ENCODE peak calls at places on chromosome 13, in four cellular contexts. E, K, Y and Z are unnamed samples.

GRCh38 chr13:98959299-98959698 is 18.6 kb downstream of the DOCK9 start:
- DNase-seq in E (no peak), K (no peak), Y (no peak), Z (no peak)

GRCh38 chr13:95793018-95793555 is 116.1 kb downstream of the DNAJC3 start:
- DNase-seq in E (no peak), Y (no peak), K (no peak), Z (no peak)

GRCh38 chr13:103625194-103625593 is 559.0 kb upstream of the SLC10A2 start:
- DNase-seq in Y (no peak), K (no peak), E (no peak), Z (no peak)

GRCh38 chr13:95185851-95186250 is 115.4 kb downstream of the ABCC4 start:
- DNase-seq in E (no peak), K (no peak), Y (no peak), Z (no peak)

GRCh38 chr13:50485979-50486935 is 357.2 kb downstream of the DLEU7 start:
- DNase-seq in Y (no peak), K (no peak), E (no peak), Z (no peak)

GRCh38 chr13:106212436-106213010 is 322.9 kb downstream of the EFNB2 start:
- DNase-seq in E (no peak), K (no peak), Y (no peak), Z (no peak)

GRCh38 chr13:74883834-74884233 is 598.1 kb downstream of the TBC1D4 start:
- DNase-seq in K (no peak), E (no peak), Y (no peak), Z (no peak)

GRCh38 chr13:73273737-73274136 is 214.9 kb downstream of the KLF5 start:
- DNase-seq in K (no peak), E (no peak), Y (no peak), Z (no peak)

GRCh38 chr13:105048685-105049084 is 1486.8 kb downstream of the EFNB2 start:
- DNase-seq in E (no peak), Y (no peak), K (no peak), Z (no peak)

GRCh38 chr13:107642841-107643240 is 572.5 kb downstream of the LIG4 start:
- DNase-seq in K (no peak), E (no peak), Y (no peak), Z (no peak)

GRCh38 chr13:43085545-43085944 is 62.2 kb downstream of the DNAJC15 start:
- DNase-seq in Y (peak; percentile 16), K (peak; percentile 3), E (no peak), Z (no peak)

GRCh38 chr13:114130131-114130707 is 2.2 kb downstream of the RASA3 start:
- DNase-seq in Y (no peak), K (no peak), E (no peak), Z (no peak)

GRCh38 chr13:35690546-35690945 is 214.1 kb upstream of the MAB21L1 start:
- DNase-seq in E (no peak), K (no peak), Y (no peak), Z (no peak)

GRCh38 chr13:34542321-34542720 is 399.7 kb upstream of the NBEA start:
- DNase-seq in E (no peak), K (no peak), Y (no peak), Z (no peak)

GRCh38 chr13:99028890-99029289 is 51.0 kb upstream of the DOCK9 start:
- DNase-seq in E (peak; percentile 61), K (peak; percentile 35), Y (no peak), Z (no peak)

GRCh38 chr13:78176880-78177279 is 258.2 kb upstream of the EDNRB start:
- DNase-seq in K (no peak), E (no peak), Y (no peak), Z (no peak)

GRCh38 chr13:87975035-87975434 is 303.9 kb downstream of the SLITRK5 start:
- DNase-seq in Y (no peak), K (no peak), E (no peak), Z (no peak)

GRCh38 chr13:66106246-66106645 is 1123.9 kb downstream of the PCDH9 start:
- DNase-seq in E (no peak), Y (no peak), K (no peak), Z (no peak)

GRCh38 chr13:106569233-106570095 is 1.5 kb upstream of the ARGLU1 start:
- DNase-seq in Y (no peak), K (no peak), E (no peak), Z (no peak)

GRCh38 chr13:64723735-64724134 is 2506.4 kb downstream of the PCDH9 start:
- DNase-seq in K (no peak), Y (peak; percentile 80), E (no peak), Z (peak; percentile 62)

GRCh38 chr13:110213461-110214074 is 93.4 kb downstream of the COL4A1 start:
- DNase-seq in K (no peak), Y (no peak), E (no peak), Z (no peak)

GRCh38 chr13:29918845-29919244 is 68.4 kb upstream of the UBL3 start:
- DNase-seq in E (no peak), K (no peak), Y (no peak), Z (no peak)

GRCh38 chr13:95530178-95530577 is 22.3 kb upstream of the CLDN10 start:
- DNase-seq in Y (no peak), E (no peak), K (no peak), Z (peak; percentile 38)

GRCh38 chr13:91133941-91134772 is 213.3 kb upstream of the MIR17HG start:
- DNase-seq in E (no peak), K (peak; percentile 78), Y (peak; percentile 45), Z (peak; percentile 63)

GRCh38 chr13:62040806-62041205 is 625.2 kb upstream of the PCDH20 start:
- DNase-seq in Y (no peak), K (no peak), E (no peak), Z (no peak)

GRCh38 chr13:80664930-80665329 is 324.0 kb upstream of the SPRY2 start:
- DNase-seq in K (no peak), Y (no peak), E (no peak), Z (no peak)

GRCh38 chr13:99572131-99572530 is 70.9 kb downstream of the TM9SF2 start:
- DNase-seq in E (no peak), Y (no peak), K (no peak), Z (no peak)

GRCh38 chr13:67238861-67239260 is 8.7 kb upstream of the PCDH9 start:
- DNase-seq in K (no peak), Y (no peak), E (no peak), Z (no peak)
- TF ChIP-seq FOSL1 in K (no peak), Y (no peak), E (no peak), Z (no peak)

DNA sequence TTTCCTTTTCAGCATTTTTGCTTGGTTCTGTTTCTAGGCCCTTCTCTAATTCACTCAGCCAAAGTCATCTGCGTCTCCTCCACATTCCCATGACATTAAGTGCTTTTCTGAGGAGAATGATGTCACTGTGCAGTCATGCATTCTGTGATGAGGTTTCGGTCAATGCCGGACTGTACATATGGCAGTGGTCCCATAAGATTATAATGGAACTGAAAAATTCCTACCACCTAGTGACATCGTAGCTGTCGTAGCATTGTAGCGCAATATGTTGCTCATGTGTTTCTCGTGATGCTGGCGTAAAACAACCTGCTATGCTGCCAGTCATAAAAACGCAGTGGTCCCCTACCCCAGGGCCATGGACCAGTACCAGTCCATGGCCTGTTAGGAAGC is 63.4 kb upstream of the TNFRSF19 start:
- DNase-seq in Y (no peak), K (no peak), E (no peak), Z (no peak)
- TF ChIP-seq FOSL1 in Y (no peak), K (no peak), E (no peak), Z (no peak)

DNA sequence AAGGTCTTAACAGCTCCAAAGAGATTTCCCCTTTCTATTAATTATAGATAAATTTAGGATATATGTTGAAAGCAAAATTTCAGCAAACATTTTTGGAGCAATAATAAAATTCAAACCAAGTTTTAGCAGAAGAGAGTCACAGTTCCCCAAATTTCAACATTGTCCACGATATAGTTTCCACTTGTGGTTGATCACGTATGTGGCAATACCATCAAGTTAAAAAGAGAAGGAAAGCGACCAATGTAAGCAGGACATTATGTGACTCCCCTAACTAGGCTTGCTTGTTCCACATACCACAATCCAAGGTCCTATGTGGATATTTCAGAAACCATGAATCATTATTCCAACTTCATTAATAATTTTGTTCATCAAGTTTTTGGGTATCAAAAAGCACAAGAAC is 52.8 kb downstream of the ELF1 start:
- DNase-seq in Y (no peak), E (no peak), K (no peak), Z (no peak)
- TF ChIP-seq FOSL1 in Y (no peak), E (no peak), K (no peak), Z (no peak)

DNA sequence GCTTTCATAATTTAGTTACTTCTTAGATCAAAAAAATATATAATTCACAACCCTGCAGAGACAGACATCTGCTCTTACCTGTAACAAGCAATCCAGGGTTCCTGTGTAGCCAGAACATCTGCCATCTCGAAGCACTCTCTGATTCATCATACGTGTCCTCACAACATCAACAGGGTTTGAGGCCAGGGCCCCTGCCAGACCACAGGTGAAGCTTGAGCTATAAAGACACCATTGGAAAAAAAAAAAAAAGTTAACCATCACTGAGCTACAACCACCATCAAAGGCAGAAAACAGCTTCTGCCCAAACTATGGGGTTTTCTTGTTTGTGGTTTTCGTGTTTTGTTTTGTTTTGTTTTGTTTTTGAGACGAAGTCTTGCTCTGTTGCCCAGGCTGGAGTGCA is 19.3 kb downstream of the SLC25A30 start:
- DNase-seq in K (no peak), Y (no peak), E (no peak), Z (no peak)
- TF ChIP-seq FOSL1 in K (no peak), Y (no peak), E (no peak), Z (no peak)

GRCh38 chr13:22800726-22801401 is 379.9 kb upstream of the SGCG start:
- DNase-seq in Y (no peak), E (no peak), K (no peak), Z (no peak)

DNA sequence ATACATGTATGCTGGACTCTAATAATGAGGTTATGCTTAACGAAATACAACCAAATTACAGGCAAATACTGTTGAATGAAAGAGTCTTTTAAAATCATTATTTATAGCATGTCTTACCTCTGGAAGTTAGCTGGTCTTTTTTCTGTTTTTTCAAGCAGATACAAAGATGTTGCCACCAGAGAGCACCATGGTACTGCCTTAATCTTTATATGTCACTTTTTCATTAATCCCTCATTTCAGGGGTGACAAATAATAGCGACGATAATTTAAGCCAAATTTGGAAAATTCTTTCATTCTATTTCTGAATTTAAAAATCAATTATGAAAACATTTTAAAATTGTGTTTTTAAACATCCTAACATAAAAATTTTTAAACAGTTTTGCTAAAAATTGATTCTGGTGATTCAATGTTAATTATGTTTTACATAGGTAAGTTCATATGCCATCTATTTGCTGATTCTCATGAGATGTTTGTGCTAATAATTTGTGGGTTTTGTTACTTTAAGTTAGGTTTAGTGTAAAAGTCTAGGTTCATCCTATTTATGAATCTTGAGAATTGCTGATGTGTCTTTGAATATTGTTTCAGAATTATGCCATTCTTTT is 379.3 kb upstream of the SGCG start:
- DNase-seq in Y (no peak), K (no peak), E (no peak), Z (peak; percentile 23)
- TF ChIP-seq FOSL1 in Y (no peak), K (no peak), E (no peak), Z (no peak)

GRCh38 chr13:102183509-102184182 is 218.2 kb downstream of the FGF14 start:
- DNase-seq in Y (no peak), K (no peak), E (no peak), Z (no peak)

GRCh38 chr13:102187313-102187712 is 214.5 kb downstream of the FGF14 start:
- DNase-seq in K (no peak), E (no peak), Y (no peak), Z (no peak)

GRCh38 chr13:102185375-102185984 is 216.4 kb downstream of the FGF14 start:
- DNase-seq in K (no peak), E (no peak), Y (no peak), Z (no peak)

DNA sequence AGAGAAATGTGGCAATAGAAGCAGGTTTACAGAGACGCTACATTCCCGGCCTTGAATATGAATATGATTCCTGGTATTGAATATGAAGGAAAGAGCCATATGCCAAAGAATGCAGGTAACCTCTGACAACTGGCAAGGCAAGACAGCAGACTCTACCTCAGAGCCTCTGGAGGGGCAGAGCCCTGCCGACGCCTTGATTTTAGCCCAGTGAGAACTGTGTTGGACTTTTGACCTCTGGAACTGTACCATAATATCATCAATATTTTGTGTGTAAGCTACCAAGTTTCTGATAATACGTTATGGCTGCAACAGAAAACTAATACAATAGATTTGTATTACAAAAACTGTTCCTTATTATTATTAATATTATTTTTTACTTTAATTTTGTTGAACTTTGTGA is 219.7 kb downstream of the FGF14 start:
- DNase-seq in K (no peak), E (no peak), Y (no peak), Z (no peak)
- TF ChIP-seq FOSL1 in K (no peak), E (no peak), Y (no peak), Z (no peak)